ENCODE peak calls at places on chromosomes 7 and 10, in seven cellular contexts. One of them, this sample, is unnamed.

GRCh38 chr7:51082096-51082840 is 234.3 kb downstream of the COBL start:
- DNase-seq in foreskin keratinocyte: no peak
- DNase-seq in GM03348: no peak
- DNase-seq in ELR: no peak
- DNase-seq in adrenal gland: no peak
- DNase-seq in tibial artery: no peak
- DNase-seq in HFF-Myc: no peak
- DNase-seq in this sample: no peak

GRCh38 chr7:1987591-1988532 is 244.9 kb downstream of the MAD1L1 start:
- DNase-seq in foreskin keratinocyte: no peak
- DNase-seq in GM03348: no peak
- DNase-seq in ELR: no peak
- DNase-seq in adrenal gland: no peak
- DNase-seq in tibial artery: no peak
- DNase-seq in HFF-Myc: no peak
- DNase-seq in this sample: no peak

GRCh38 chr10:121324678-121325213 is 273.5 kb downstream of the FGFR2 start:
- DNase-seq in foreskin keratinocyte: peak
- DNase-seq in GM03348: no peak
- DNase-seq in ELR: no peak
- DNase-seq in adrenal gland: no peak
- DNase-seq in tibial artery: no peak
- DNase-seq in HFF-Myc: no peak
- DNase-seq in this sample: no peak

GRCh38 chr7:106114735-106115383 is 2.7 kb upstream of the SYPL1 start:
- DNase-seq in foreskin keratinocyte: no peak
- DNase-seq in GM03348: no peak
- DNase-seq in ELR: no peak
- DNase-seq in adrenal gland: no peak
- DNase-seq in tibial artery: no peak
- DNase-seq in HFF-Myc: no peak
- DNase-seq in this sample: peak

GRCh38 chr10:59134785-59135184 is 41.7 kb upstream of the PHYHIPL start:
- DNase-seq in foreskin keratinocyte: no peak
- DNase-seq in GM03348: no peak
- DNase-seq in ELR: no peak
- DNase-seq in adrenal gland: no peak
- DNase-seq in tibial artery: no peak
- DNase-seq in HFF-Myc: no peak
- DNase-seq in this sample: no peak

GRCh38 chr10:112799726-112800510 is 150.1 kb upstream of the TCF7L2 start:
- DNase-seq in foreskin keratinocyte: no peak
- DNase-seq in GM03348: no peak
- DNase-seq in ELR: no peak
- DNase-seq in adrenal gland: no peak
- DNase-seq in tibial artery: no peak
- DNase-seq in HFF-Myc: no peak
- DNase-seq in this sample: no peak

GRCh38 chr7:137501561-137501960 is 158.0 kb upstream of the PTN start:
- DNase-seq in foreskin keratinocyte: no peak
- DNase-seq in GM03348: no peak
- DNase-seq in ELR: no peak
- DNase-seq in adrenal gland: no peak
- DNase-seq in tibial artery: no peak
- DNase-seq in HFF-Myc: peak
- DNase-seq in this sample: no peak

GRCh38 chr10:48572414-48572813 is 32.5 kb downstream of the ARHGAP22 start:
- DNase-seq in foreskin keratinocyte: peak
- DNase-seq in GM03348: no peak
- DNase-seq in ELR: peak
- DNase-seq in adrenal gland: no peak
- DNase-seq in tibial artery: no peak
- DNase-seq in HFF-Myc: no peak
- DNase-seq in this sample: no peak

GRCh38 chr7:78499283-78499682 is 700.7 kb downstream of the PHTF2 start:
- DNase-seq in foreskin keratinocyte: peak
- DNase-seq in GM03348: peak
- DNase-seq in ELR: no peak
- DNase-seq in adrenal gland: no peak
- DNase-seq in tibial artery: no peak
- DNase-seq in HFF-Myc: no peak
- DNase-seq in this sample: no peak

GRCh38 chr7:2982401-2982800 is 61.3 kb downstream of the CARD11 start:
- DNase-seq in foreskin keratinocyte: no peak
- DNase-seq in GM03348: no peak
- DNase-seq in ELR: no peak
- DNase-seq in adrenal gland: no peak
- DNase-seq in tibial artery: no peak
- DNase-seq in HFF-Myc: no peak
- DNase-seq in this sample: no peak

GRCh38 chr10:30422981-30423654 is 10.9 kb upstream of the MAP3K8 start:
- DNase-seq in foreskin keratinocyte: peak
- DNase-seq in GM03348: peak
- DNase-seq in ELR: peak
- DNase-seq in adrenal gland: peak
- DNase-seq in tibial artery: peak
- DNase-seq in HFF-Myc: no peak
- DNase-seq in this sample: peak

GRCh38 chr7:151312831-151313809 is 28.5 kb upstream of the NUB1 start:
- DNase-seq in foreskin keratinocyte: no peak
- DNase-seq in GM03348: no peak
- DNase-seq in ELR: no peak
- DNase-seq in adrenal gland: no peak
- DNase-seq in tibial artery: no peak
- DNase-seq in HFF-Myc: no peak
- DNase-seq in this sample: no peak

GRCh38 chr7:130288829-130289228 is 4.1 kb upstream of the CPA4 start:
- DNase-seq in foreskin keratinocyte: no peak
- DNase-seq in GM03348: no peak
- DNase-seq in ELR: peak
- DNase-seq in adrenal gland: no peak
- DNase-seq in tibial artery: no peak
- DNase-seq in HFF-Myc: no peak
- DNase-seq in this sample: no peak

GRCh38 chr7:87354749-87355148 is 9.3 kb downstream of the CROT start:
- DNase-seq in foreskin keratinocyte: no peak
- DNase-seq in GM03348: no peak
- DNase-seq in ELR: peak
- DNase-seq in adrenal gland: no peak
- DNase-seq in tibial artery: no peak
- DNase-seq in HFF-Myc: peak
- DNase-seq in this sample: no peak

GRCh38 chr7:91182819-91183405 is 81.3 kb upstream of the FZD1 start:
- DNase-seq in foreskin keratinocyte: peak
- DNase-seq in GM03348: peak
- DNase-seq in ELR: peak
- DNase-seq in adrenal gland: no peak
- DNase-seq in tibial artery: no peak
- DNase-seq in HFF-Myc: peak
- DNase-seq in this sample: no peak

GRCh38 chr7:151491859-151492258 is 27.8 kb downstream of the RHEB start:
- DNase-seq in foreskin keratinocyte: peak
- DNase-seq in GM03348: peak
- DNase-seq in ELR: peak
- DNase-seq in adrenal gland: no peak
- DNase-seq in tibial artery: no peak
- DNase-seq in HFF-Myc: peak
- DNase-seq in this sample: no peak

GRCh38 chr10:33734393-33735110 is 400.1 kb upstream of the NRP1 start:
- DNase-seq in foreskin keratinocyte: no peak
- DNase-seq in GM03348: no peak
- DNase-seq in ELR: no peak
- DNase-seq in adrenal gland: no peak
- DNase-seq in tibial artery: no peak
- DNase-seq in HFF-Myc: no peak
- DNase-seq in this sample: no peak

GRCh38 chr7:141231018-141231792 is 157.3 kb downstream of the TMEM178B start:
- DNase-seq in foreskin keratinocyte: no peak
- DNase-seq in GM03348: peak
- DNase-seq in ELR: peak
- DNase-seq in adrenal gland: peak
- DNase-seq in tibial artery: no peak
- DNase-seq in HFF-Myc: no peak
- DNase-seq in this sample: no peak

GRCh38 chr10:22611425-22612111 is 102.8 kb downstream of the PIP4K2A start:
- DNase-seq in foreskin keratinocyte: no peak
- DNase-seq in GM03348: no peak
- DNase-seq in ELR: no peak
- DNase-seq in adrenal gland: no peak
- DNase-seq in tibial artery: no peak
- DNase-seq in HFF-Myc: no peak
- DNase-seq in this sample: no peak

GRCh38 chr10:51092402-51092801 is 18.1 kb downstream of the PRKG1 start:
- DNase-seq in foreskin keratinocyte: no peak
- DNase-seq in GM03348: no peak
- DNase-seq in ELR: no peak
- DNase-seq in adrenal gland: peak
- DNase-seq in tibial artery: peak
- DNase-seq in HFF-Myc: no peak
- DNase-seq in this sample: no peak

GRCh38 chr10:90432891-90433290 is 424.9 kb downstream of the HTR7 start:
- DNase-seq in foreskin keratinocyte: no peak
- DNase-seq in GM03348: no peak
- DNase-seq in ELR: no peak
- DNase-seq in adrenal gland: no peak
- DNase-seq in tibial artery: no peak
- DNase-seq in HFF-Myc: no peak
- DNase-seq in this sample: no peak

GRCh38 chr7:16801111-16801542 is 3.7 kb downstream of the AGR2 start:
- DNase-seq in foreskin keratinocyte: peak
- DNase-seq in GM03348: peak
- DNase-seq in ELR: peak
- DNase-seq in adrenal gland: peak
- DNase-seq in tibial artery: no peak
- DNase-seq in HFF-Myc: peak
- DNase-seq in this sample: no peak

GRCh38 chr7:94375167-94375566 is 19.5 kb upstream of the COL1A2 start:
- DNase-seq in foreskin keratinocyte: peak
- DNase-seq in GM03348: peak
- DNase-seq in ELR: peak
- DNase-seq in adrenal gland: peak
- DNase-seq in tibial artery: peak
- DNase-seq in HFF-Myc: peak
- DNase-seq in this sample: no peak

GRCh38 chr10:83023647-83024046 is 1115.7 kb upstream of the GHITM start:
- DNase-seq in foreskin keratinocyte: peak
- DNase-seq in GM03348: no peak
- DNase-seq in ELR: peak
- DNase-seq in adrenal gland: no peak
- DNase-seq in tibial artery: no peak
- DNase-seq in HFF-Myc: no peak
- DNase-seq in this sample: no peak

GRCh38 chr7:114689391-114689790 is 232.5 kb upstream of the MDFIC start:
- DNase-seq in foreskin keratinocyte: no peak
- DNase-seq in GM03348: no peak
- DNase-seq in ELR: no peak
- DNase-seq in adrenal gland: no peak
- DNase-seq in tibial artery: no peak
- DNase-seq in HFF-Myc: no peak
- DNase-seq in this sample: no peak

GRCh38 chr10:124734311-124735166 is 9.6 kb downstream of the FAM53B start:
- DNase-seq in foreskin keratinocyte: no peak
- DNase-seq in GM03348: no peak
- DNase-seq in ELR: no peak
- DNase-seq in adrenal gland: no peak
- DNase-seq in tibial artery: peak
- DNase-seq in HFF-Myc: no peak
- DNase-seq in this sample: peak

GRCh38 chr10:59606551-59606961 is 103.1 kb downstream of the SLC16A9 start:
- DNase-seq in foreskin keratinocyte: peak
- DNase-seq in GM03348: peak
- DNase-seq in ELR: no peak
- DNase-seq in adrenal gland: peak
- DNase-seq in tibial artery: no peak
- DNase-seq in HFF-Myc: no peak
- DNase-seq in this sample: no peak

GRCh38 chr10:55641601-55642000 is 719.5 kb downstream of the ZWINT start:
- DNase-seq in foreskin keratinocyte: peak
- DNase-seq in GM03348: no peak
- DNase-seq in ELR: no peak
- DNase-seq in adrenal gland: no peak
- DNase-seq in tibial artery: no peak
- DNase-seq in HFF-Myc: no peak
- DNase-seq in this sample: no peak

GRCh38 chr10:51926336-51926735 is 226.9 kb upstream of the CSTF2T start:
- DNase-seq in foreskin keratinocyte: no peak
- DNase-seq in GM03348: no peak
- DNase-seq in ELR: no peak
- DNase-seq in adrenal gland: no peak
- DNase-seq in tibial artery: no peak
- DNase-seq in HFF-Myc: no peak
- DNase-seq in this sample: no peak

This sample was measured in spleen.